ENCODE peak calls at places on chromosomes 7 and 10, in nine cellular contexts. I is mesothelial cell of epicardium, C is tibial nerve, B is right atrium auricular region, O is colonic mucosa, Y is upper lobe of left lung, U is cardiac muscle cell, L is hepatocyte, V is AG10803. J is an unnamed sample.

GRCh38 chr10:125265579-125265955 is 105.2 kb upstream of the CTBP2 start:
- DNase-seq in I (no peak), C (no peak), B (no peak), O (no peak), Y (no peak), U (no peak), L (no peak), V (peak), J (no peak)

GRCh38 chr10:104630731-104631130 is 10.4 kb upstream of the SORCS3 start:
- DNase-seq in I (no peak), C (no peak), B (no peak), O (no peak), Y (peak), U (no peak), L (no peak), V (no peak), J (no peak)

GRCh38 chr7:49089717-49090116 is 165.4 kb downstream of the CDC14C start:
- DNase-seq in I (no peak), C (no peak), B (no peak), O (no peak), Y (no peak), U (no peak), L (no peak), V (no peak), J (no peak)

GRCh38 chr10:63935705-63936104 is 414.5 kb downstream of the REEP3 start:
- DNase-seq in I (no peak), C (no peak), B (no peak), O (no peak), Y (no peak), U (no peak), L (no peak), V (no peak), J (no peak)

GRCh38 chr7:84200859-84201258 is 6.3 kb upstream of the SEMA3A start:
- DNase-seq in I (no peak), C (no peak), B (no peak), O (no peak), Y (no peak), U (no peak), L (no peak), V (no peak), J (no peak)

GRCh38 chr10:14302035-14302434 is 28.7 kb downstream of the FRMD4A start:
- DNase-seq in I (no peak), C (no peak), B (no peak), O (no peak), Y (no peak), U (peak), L (no peak), V (peak), J (no peak)

GRCh38 chr10:21797984-21798765 is 205.4 kb downstream of the DNAJC1 start:
- DNase-seq in I (no peak), C (no peak), B (no peak), O (no peak), Y (no peak), U (no peak), L (no peak), V (no peak), J (no peak)

GRCh38 chr10:62373995-62374861 is at the start of gene ZNF365:
- DNase-seq in I (peak), C (no peak), B (no peak), O (no peak), Y (peak), U (peak), L (peak), V (peak), J (peak)

GRCh38 chr10:97065128-97065527 is 120.6 kb downstream of the SLIT1 start:
- DNase-seq in I (no peak), C (no peak), B (no peak), O (no peak), Y (no peak), U (no peak), L (no peak), V (no peak), J (no peak)

GRCh38 chr7:81937091-81937490 is 167.2 kb upstream of the HGF start:
- DNase-seq in I (no peak), C (no peak), B (no peak), O (no peak), Y (no peak), U (no peak), L (no peak), V (no peak), J (no peak)

GRCh38 chr10:128040681-128041080 is 85.5 kb downstream of the MKI67 start:
- DNase-seq in I (no peak), C (no peak), B (no peak), O (no peak), Y (peak), U (no peak), L (no peak), V (no peak), J (no peak)

GRCh38 chr10:132715791-132716680 is 69.9 kb downstream of the NKX6-2 start:
- DNase-seq in I (no peak), C (peak), B (no peak), O (no peak), Y (peak), U (peak), L (no peak), V (no peak), J (no peak)

GRCh38 chr10:10995120-10995519 is 22.6 kb upstream of the CELF2 start:
- DNase-seq in I (no peak), C (no peak), B (no peak), O (no peak), Y (no peak), U (no peak), L (no peak), V (no peak), J (no peak)

DNA sequence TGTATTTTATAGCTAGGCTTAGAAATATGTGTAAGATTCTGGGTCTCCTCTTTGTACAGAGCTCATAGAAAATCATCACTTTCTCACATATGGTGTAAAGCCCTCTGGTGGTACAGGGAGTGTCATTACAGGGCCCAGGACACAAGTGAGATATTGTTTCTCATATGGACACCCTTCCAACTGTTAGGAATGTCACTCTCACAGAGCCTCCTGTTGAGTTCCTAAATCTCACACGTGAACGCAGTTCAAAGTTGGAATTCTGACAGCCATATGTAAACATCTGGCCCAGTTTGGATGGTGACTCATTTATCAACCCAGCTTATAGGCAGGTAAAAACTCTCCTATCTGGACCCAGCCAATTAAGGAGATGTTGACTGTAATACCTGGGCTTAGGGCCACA is 35.4 kb upstream of the ZNF107 start:
- DNase-seq in I (no peak), C (no peak), B (no peak), O (no peak), Y (no peak), U (no peak), L (no peak), V (peak), J (no peak)
- TF ChIP-seq CTCF in I (peak), C (no peak), B (peak), O (no peak), Y (no peak), U (peak), L (no peak), V (peak), J (no peak)

GRCh38 chr7:148953676-148954075 is 69.6 kb upstream of the EZH2 start:
- DNase-seq in I (no peak), C (no peak), B (no peak), O (no peak), Y (no peak), U (no peak), L (no peak), V (no peak), J (no peak)
- TF ChIP-seq CTCF in I (no peak), C (no peak), B (no peak), O (no peak), Y (no peak), U (no peak), L (no peak), V (no peak), J (no peak)

DNA sequence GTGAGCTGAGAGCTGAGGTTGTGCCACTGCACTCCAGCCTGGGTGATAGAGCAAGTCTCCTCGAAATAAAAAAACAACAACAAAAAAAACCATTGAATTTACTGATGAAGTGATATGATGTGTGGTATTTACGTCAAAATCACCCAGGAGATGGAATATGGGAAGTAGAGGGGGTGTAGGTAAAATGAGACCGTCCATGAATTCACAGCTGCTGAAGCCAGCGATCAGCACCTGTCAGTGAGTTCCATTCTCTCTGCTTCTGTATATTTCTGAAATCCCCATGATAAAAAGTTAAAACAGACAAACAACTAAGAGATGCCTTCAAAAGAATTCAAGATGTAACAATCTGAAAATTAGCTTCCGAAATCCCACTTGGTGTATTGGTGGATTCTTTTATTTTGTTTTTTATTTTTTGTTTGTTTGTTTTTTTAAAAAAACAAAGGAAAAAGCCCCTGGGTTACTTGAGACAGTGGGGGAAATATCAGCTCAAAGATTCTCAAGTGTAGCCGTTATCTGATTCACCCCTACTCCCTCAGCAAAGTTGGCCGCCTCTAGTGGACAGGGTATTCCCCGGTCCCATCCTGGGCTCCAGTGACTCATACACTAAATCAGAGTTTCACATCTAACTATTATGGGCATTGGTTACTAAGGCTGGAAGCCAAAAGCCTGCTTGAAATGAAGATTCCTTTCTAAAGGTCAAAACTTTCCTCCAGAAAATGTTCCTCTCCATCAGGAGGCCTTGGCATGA is 76.4 kb downstream of the MAP3K8 start:
- DNase-seq in I (no peak), C (no peak), B (no peak), O (no peak), Y (no peak), U (no peak), L (peak), V (peak), J (peak)
- TF ChIP-seq CTCF in I (no peak), C (no peak), B (no peak), O (no peak), Y (no peak), U (peak), L (peak), V (peak), J (no peak)

GRCh38 chr10:98340946-98341345 is 73.0 kb upstream of the LOXL4 start:
- DNase-seq in I (no peak), C (no peak), B (no peak), O (no peak), Y (no peak), U (peak), L (no peak), V (no peak), J (no peak)
- TF ChIP-seq CTCF in I (no peak), C (no peak), B (no peak), O (no peak), Y (no peak), U (no peak), L (no peak), V (no peak), J (no peak)

DNA sequence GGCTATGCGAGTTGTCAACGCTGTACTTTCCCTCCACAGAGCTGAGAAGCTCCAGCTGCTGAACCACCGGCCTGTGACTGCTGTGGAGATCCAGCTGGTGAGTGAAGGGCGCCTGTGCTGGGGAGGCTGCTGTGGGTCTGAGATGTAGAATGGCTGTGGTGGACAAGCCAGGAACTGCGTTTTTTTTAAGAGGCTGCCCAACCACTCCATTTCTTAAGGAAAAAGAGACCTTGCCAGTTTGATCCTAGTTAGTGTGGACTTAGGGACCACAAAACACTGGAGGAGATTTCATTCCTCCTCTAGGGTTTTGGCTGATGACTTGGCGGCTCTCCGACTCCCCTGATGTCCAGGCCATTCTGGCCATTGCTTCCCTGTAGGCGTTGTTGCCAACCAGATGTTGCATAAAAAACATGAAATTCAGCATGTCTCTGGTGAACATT is 30.8 kb downstream of the CRCP start:
- DNase-seq in I (no peak), C (no peak), B (peak), O (peak), Y (no peak), U (peak), L (no peak), V (peak), J (no peak)
- TF ChIP-seq CTCF in I (no peak), C (no peak), B (no peak), O (no peak), Y (no peak), U (no peak), L (no peak), V (peak), J (no peak)